ENCODE peak calls at places on chromosome 22, in four cellular contexts. One of them, this sample, is unnamed.

GRCh38 chr22:37095113-37095512 is 14.4 kb downstream of the TMPRSS6 start:
- DNase-seq in CD4-positive, alpha-beta memory T cell: no peak
- DNase-seq in left lung: no peak
- DNase-seq in thyroid gland: no peak
- DNase-seq in this sample: no peak

GRCh38 chr22:46129390-46130041 is 20.8 kb upstream of the PPARA start:
- DNase-seq in CD4-positive, alpha-beta memory T cell: no peak
- DNase-seq in left lung: peak; percentile 81
- DNase-seq in thyroid gland: no peak
- DNase-seq in this sample: no peak

GRCh38 chr22:48581206-48581766 is 1246.4 kb downstream of the BRD1 start:
- DNase-seq in CD4-positive, alpha-beta memory T cell: no peak
- DNase-seq in left lung: no peak
- DNase-seq in thyroid gland: no peak
- DNase-seq in this sample: no peak

GRCh38 chr22:49724893-49725489 is 102.7 kb downstream of the BRD1 start:
- DNase-seq in CD4-positive, alpha-beta memory T cell: peak; percentile 62
- DNase-seq in left lung: peak; percentile 36
- DNase-seq in thyroid gland: peak; percentile 20
- DNase-seq in this sample: peak; percentile 27

GRCh38 chr22:43537019-43537585 is 125.3 kb downstream of the MPPED1 start:
- DNase-seq in CD4-positive, alpha-beta memory T cell: no peak
- DNase-seq in left lung: no peak
- DNase-seq in thyroid gland: no peak
- DNase-seq in this sample: no peak

GRCh38 chr22:17896552-17896951 is 122.3 kb upstream of the BID start:
- DNase-seq in CD4-positive, alpha-beta memory T cell: no peak
- DNase-seq in left lung: no peak
- DNase-seq in thyroid gland: no peak
- DNase-seq in this sample: no peak

GRCh38 chr22:46433318-46433717 is 97.8 kb downstream of the TRMU start:
- DNase-seq in CD4-positive, alpha-beta memory T cell: no peak
- DNase-seq in left lung: no peak
- DNase-seq in thyroid gland: no peak
- DNase-seq in this sample: no peak

GRCh38 chr22:32206774-32207758 is 2.2 kb upstream of the RFPL2 start:
- DNase-seq in CD4-positive, alpha-beta memory T cell: peak; percentile 36
- DNase-seq in left lung: no peak
- DNase-seq in thyroid gland: peak; percentile 11
- DNase-seq in this sample: peak; percentile 11

GRCh38 chr22:30892286-30892685 is 76.3 kb downstream of the MORC2 start:
- DNase-seq in CD4-positive, alpha-beta memory T cell: no peak
- DNase-seq in left lung: peak; percentile 10
- DNase-seq in thyroid gland: no peak
- DNase-seq in this sample: no peak

GRCh38 chr22:30894371-30894740 is 74.2 kb downstream of the MORC2 start:
- DNase-seq in CD4-positive, alpha-beta memory T cell: no peak
- DNase-seq in left lung: no peak
- DNase-seq in thyroid gland: no peak
- DNase-seq in this sample: no peak

GRCh38 chr22:30892731-30893221 is 75.8 kb downstream of the MORC2 start:
- DNase-seq in CD4-positive, alpha-beta memory T cell: no peak
- DNase-seq in left lung: no peak
- DNase-seq in thyroid gland: no peak
- DNase-seq in this sample: no peak

GRCh38 chr22:30891781-30892180 is 76.8 kb downstream of the MORC2 start:
- DNase-seq in CD4-positive, alpha-beta memory T cell: no peak
- DNase-seq in left lung: peak; percentile 21
- DNase-seq in thyroid gland: no peak
- DNase-seq in this sample: no peak

DNA sequence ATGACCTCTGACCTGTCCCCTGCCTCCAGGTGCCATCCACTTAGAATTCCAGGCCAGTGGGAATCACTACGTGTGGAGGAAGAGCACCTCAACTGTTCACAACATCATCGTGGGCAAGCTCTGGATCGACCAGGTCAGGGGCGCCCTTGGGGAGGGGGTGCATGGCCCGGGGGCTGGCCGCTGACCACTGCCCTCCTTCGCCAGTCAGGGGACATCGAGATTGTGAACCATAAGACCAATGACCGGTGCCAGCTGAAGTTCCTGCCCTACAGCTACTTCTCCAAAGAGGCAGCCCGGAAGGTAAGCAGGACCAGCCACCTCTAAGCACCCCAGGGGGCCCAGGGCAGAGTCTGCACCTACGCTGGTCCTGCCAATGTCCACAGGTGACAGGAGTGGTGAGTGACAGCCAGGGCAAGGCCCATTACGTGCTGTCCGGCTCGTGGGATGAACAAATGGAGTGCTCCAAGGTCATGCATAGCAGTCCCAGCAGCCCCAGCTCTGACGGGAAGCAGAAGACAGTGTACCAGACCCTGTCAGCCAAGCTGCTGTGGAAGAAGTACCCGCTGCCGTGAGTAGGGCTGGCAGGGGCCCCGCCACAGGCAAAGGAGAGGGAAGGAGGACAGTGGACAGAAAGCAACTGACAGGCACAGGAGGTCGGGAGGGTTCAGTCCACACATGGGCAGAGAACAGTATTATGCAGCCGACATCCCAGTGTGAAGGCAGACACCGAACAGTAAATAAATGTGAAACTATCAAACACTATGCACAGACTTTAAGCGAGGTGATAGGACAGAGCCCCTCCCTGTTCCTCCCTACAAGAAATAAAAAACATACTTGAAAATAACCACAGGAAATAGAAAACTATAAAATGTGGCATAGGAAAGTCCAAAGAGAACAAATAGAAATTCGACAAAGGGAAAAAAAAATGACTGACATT is 74.9 kb downstream of the MORC2 start:
- DNase-seq in CD4-positive, alpha-beta memory T cell: peak; percentile 6
- DNase-seq in left lung: no peak
- DNase-seq in thyroid gland: no peak
- DNase-seq in this sample: no peak
- H3K9me3 ChIP-seq in CD4-positive, alpha-beta memory T cell: no peaks in the 10 kb centered on the region
- H3K9me3 ChIP-seq in left lung: no peaks in the 10 kb centered on the region
- H3K9me3 ChIP-seq in thyroid gland: no peaks in the 10 kb centered on the region
- H3K9me3 ChIP-seq in this sample: no peaks in the 10 kb centered on the region

GRCh38 chr22:41660416-41660815 is 28.3 kb downstream of the SNU13 start:
- DNase-seq in CD4-positive, alpha-beta memory T cell: no peak
- DNase-seq in left lung: no peak
- DNase-seq in thyroid gland: no peak
- DNase-seq in this sample: no peak
- H3K4me3 ChIP-seq in CD4-positive, alpha-beta memory T cell: no peak overlapping the region
- H3K4me3 ChIP-seq in left lung: no peak overlapping the region
- H3K4me3 ChIP-seq in thyroid gland: no peak overlapping the region
- H3K4me3 ChIP-seq in this sample: no peak overlapping the region

GRCh38 chr22:27978317-27978716 is 59.3 kb upstream of the PITPNB start:
- DNase-seq in CD4-positive, alpha-beta memory T cell: no peak
- DNase-seq in left lung: no peak
- DNase-seq in thyroid gland: no peak
- DNase-seq in this sample: no peak
- H3K4me1 ChIP-seq in CD4-positive, alpha-beta memory T cell: no peaks in the 10 kb centered on the region
- H3K4me1 ChIP-seq in left lung: no peaks in the 10 kb centered on the region
- H3K4me1 ChIP-seq in thyroid gland: no peaks in the 10 kb centered on the region
- H3K4me1 ChIP-seq in this sample: peaks cover 6% of the 10 kb centered on the region

GRCh38 chr22:24518774-24519485 is 23.8 kb downstream of the UPB1 start:
- DNase-seq in CD4-positive, alpha-beta memory T cell: no peak
- DNase-seq in left lung: no peak
- DNase-seq in thyroid gland: no peak
- DNase-seq in this sample: no peak
- H3K9me3 ChIP-seq in CD4-positive, alpha-beta memory T cell: no peaks in the 10 kb centered on the region
- H3K9me3 ChIP-seq in left lung: no peaks in the 10 kb centered on the region
- H3K9me3 ChIP-seq in thyroid gland: no peaks in the 10 kb centered on the region
- H3K9me3 ChIP-seq in this sample: no peaks in the 10 kb centered on the region

GRCh38 chr22:20298803-20299735 is 20.8 kb downstream of the DGCR6L start:
- DNase-seq in CD4-positive, alpha-beta memory T cell: peak; percentile 88
- DNase-seq in left lung: peak; percentile 92
- DNase-seq in thyroid gland: peak; percentile 94
- DNase-seq in this sample: peak; percentile 85

GRCh38 chr22:20295262-20296064 is 24.4 kb downstream of the DGCR6L start:
- DNase-seq in CD4-positive, alpha-beta memory T cell: no peak
- DNase-seq in left lung: no peak
- DNase-seq in thyroid gland: no peak
- DNase-seq in this sample: no peak

GRCh38 chr22:20298110-20298802 is 21.6 kb downstream of the DGCR6L start:
- DNase-seq in CD4-positive, alpha-beta memory T cell: no peak
- DNase-seq in left lung: no peak
- DNase-seq in thyroid gland: no peak
- DNase-seq in this sample: no peak

GRCh38 chr22:20296598-20296997 is 23.3 kb downstream of the DGCR6L start:
- DNase-seq in CD4-positive, alpha-beta memory T cell: no peak
- DNase-seq in left lung: no peak
- DNase-seq in thyroid gland: no peak
- DNase-seq in this sample: no peak

GRCh38 chr22:20297414-20298109 is 22.3 kb downstream of the DGCR6L start:
- DNase-seq in CD4-positive, alpha-beta memory T cell: no peak
- DNase-seq in left lung: no peak
- DNase-seq in thyroid gland: no peak
- DNase-seq in this sample: no peak
- H3K4me3 ChIP-seq in CD4-positive, alpha-beta memory T cell: no peak overlapping the region
- H3K4me3 ChIP-seq in left lung: no peak overlapping the region
- H3K4me3 ChIP-seq in thyroid gland: no peak overlapping the region
- H3K4me3 ChIP-seq in this sample: no peak overlapping the region

GRCh38 chr22:39528681-39529486 is 3.7 kb downstream of the RPS19BP1 start:
- DNase-seq in CD4-positive, alpha-beta memory T cell: peak; percentile 91
- DNase-seq in left lung: peak; percentile 92
- DNase-seq in thyroid gland: peak; percentile 92
- DNase-seq in this sample: peak; percentile 97

GRCh38 chr22:39526736-39527171 is 5.8 kb downstream of the RPS19BP1 start:
- DNase-seq in CD4-positive, alpha-beta memory T cell: no peak
- DNase-seq in left lung: no peak
- DNase-seq in thyroid gland: no peak
- DNase-seq in this sample: no peak

GRCh38 chr22:39527481-39527961 is 5.0 kb downstream of the RPS19BP1 start:
- DNase-seq in CD4-positive, alpha-beta memory T cell: no peak
- DNase-seq in left lung: no peak
- DNase-seq in thyroid gland: peak; percentile 43
- DNase-seq in this sample: peak; percentile 29

GRCh38 chr22:39529487-39529851 is 3.1 kb downstream of the RPS19BP1 start:
- DNase-seq in CD4-positive, alpha-beta memory T cell: no peak
- DNase-seq in left lung: no peak
- DNase-seq in thyroid gland: no peak
- DNase-seq in this sample: no peak

DNA sequence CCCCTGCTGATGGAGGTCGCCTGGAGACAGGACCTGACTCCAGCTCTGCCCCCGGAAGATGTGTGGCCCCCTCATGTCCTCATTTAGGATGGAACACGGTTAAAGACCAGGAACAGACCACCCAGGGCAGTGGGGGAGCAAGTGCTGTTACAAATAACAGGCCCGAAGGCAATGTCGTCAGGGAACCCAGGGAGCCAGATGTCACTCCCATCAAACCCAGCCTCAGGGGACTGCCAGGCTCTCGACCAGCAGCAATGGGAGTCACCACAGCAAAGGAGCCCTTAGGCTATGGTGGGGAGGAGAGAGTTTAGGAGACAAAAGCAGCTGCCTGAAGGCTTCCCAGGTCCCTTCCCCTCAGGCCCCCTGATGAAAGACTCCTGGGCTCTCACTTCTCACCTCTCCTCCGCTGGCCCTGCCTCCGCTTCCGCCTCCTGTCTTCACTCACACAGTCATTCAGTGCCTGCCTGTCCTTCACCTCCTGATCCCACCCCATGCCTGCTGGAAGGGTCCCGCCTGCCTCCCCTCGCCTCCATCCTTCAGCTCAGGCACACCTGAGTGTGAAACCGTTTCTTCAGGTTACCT is 4.4 kb downstream of the RPS19BP1 start:
- DNase-seq in CD4-positive, alpha-beta memory T cell: no peak
- DNase-seq in left lung: no peak
- DNase-seq in thyroid gland: no peak
- DNase-seq in this sample: peak; percentile 19
- H3K4me1 ChIP-seq in CD4-positive, alpha-beta memory T cell: peaks cover 83% of the 10 kb centered on the region
- H3K4me1 ChIP-seq in left lung: peaks cover 88% of the 10 kb centered on the region
- H3K4me1 ChIP-seq in thyroid gland: peaks cover 41% of the 10 kb centered on the region
- H3K4me1 ChIP-seq in this sample: peaks cover 59% of the 10 kb centered on the region

GRCh38 chr22:26017932-26018331 is 151.3 kb upstream of the SEZ6L start:
- DNase-seq in CD4-positive, alpha-beta memory T cell: no peak
- DNase-seq in left lung: no peak
- DNase-seq in thyroid gland: no peak
- DNase-seq in this sample: no peak

GRCh38 chr22:26021516-26021915 is 147.7 kb upstream of the SEZ6L start:
- DNase-seq in CD4-positive, alpha-beta memory T cell: no peak
- DNase-seq in left lung: no peak
- DNase-seq in thyroid gland: no peak
- DNase-seq in this sample: no peak

GRCh38 chr22:26027341-26027740 is 141.9 kb upstream of the SEZ6L start:
- DNase-seq in CD4-positive, alpha-beta memory T cell: no peak
- DNase-seq in left lung: no peak
- DNase-seq in thyroid gland: no peak
- DNase-seq in this sample: no peak

DNA sequence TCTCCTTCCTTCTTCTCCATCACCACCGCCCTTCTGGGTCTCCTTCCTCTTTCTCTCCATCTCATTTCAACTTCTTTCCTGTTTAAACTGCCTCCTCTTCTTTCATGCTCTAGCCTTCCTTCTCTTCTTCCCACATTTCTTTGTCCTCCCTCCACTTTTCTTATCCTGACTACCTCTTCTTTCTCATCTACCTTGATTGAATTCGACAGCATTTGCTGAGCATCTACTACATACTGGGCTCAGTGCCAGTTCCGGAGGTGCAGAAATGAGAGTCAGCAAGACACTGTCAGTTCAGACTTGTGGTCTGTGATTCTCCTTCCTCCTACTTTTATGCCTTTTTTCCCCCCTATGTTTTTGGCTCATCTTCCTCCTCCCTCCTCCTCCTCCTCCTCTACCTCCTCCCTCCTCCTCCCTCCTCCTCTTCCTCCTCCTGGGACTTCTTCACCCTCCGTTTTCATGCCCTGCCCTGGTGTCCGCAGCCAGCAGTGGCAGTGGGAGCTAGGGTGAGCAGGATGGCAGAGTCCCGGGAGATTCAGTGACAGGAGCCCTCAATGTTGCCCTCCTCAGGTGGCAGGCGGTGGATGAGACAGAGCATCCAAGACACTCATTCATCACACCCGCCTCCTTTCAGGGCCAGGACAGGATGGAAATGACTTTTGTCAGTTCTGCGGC is 146.0 kb upstream of the SEZ6L start:
- DNase-seq in CD4-positive, alpha-beta memory T cell: no peak
- DNase-seq in left lung: no peak
- DNase-seq in thyroid gland: no peak
- DNase-seq in this sample: no peak
- H3K9me3 ChIP-seq in CD4-positive, alpha-beta memory T cell: no peaks in the 10 kb centered on the region
- H3K9me3 ChIP-seq in left lung: no peaks in the 10 kb centered on the region
- H3K9me3 ChIP-seq in thyroid gland: no peaks in the 10 kb centered on the region
- H3K9me3 ChIP-seq in this sample: no peaks in the 10 kb centered on the region